ENCODE peak calls at places on chromosomes 4 and X, in ten cellular contexts. O, B, Q, L, Z, G, J, C, I and P are unnamed samples.
A peak's percentile ranks its signal among the peaks of the same experiment; 100 is the strongest.

GRCh38 chr4:182062936-182063335 is 180.3 kb upstream of the TENM3 start:
- DNase-seq in B (no peak), Q (no peak), I (no peak), Z (no peak), O (no peak), C (peak; percentile 91), G (no peak), J (no peak), L (peak; percentile 23), P (no peak)

GRCh38 chr4:86496094-86497060 is 97.7 kb upstream of the PTPN13 start:
- DNase-seq in B (no peak), G (peak; percentile 34), L (peak; percentile 79), Z (no peak), I (no peak), O (no peak), C (peak; percentile 57), Q (peak; percentile 20), J (no peak), P (no peak)

GRCh38 chr4:1872918-1873269 is 1.7 kb downstream of the NSD2 start:
- DNase-seq in O (no peak), I (no peak), G (no peak), Z (no peak), B (no peak), Q (no peak), J (no peak), C (peak; percentile 88), L (peak; percentile 64), P (no peak)

GRCh38 chr4:106002979-106003378 is 107.7 kb downstream of the NPNT start:
- DNase-seq in B (no peak), Q (no peak), G (no peak), J (no peak), C (no peak), Z (no peak), I (no peak), L (no peak), O (no peak), P (no peak)

GRCh38 chrX:150482537-150483217 is 85.7 kb upstream of the MTM1 start:
- DNase-seq in C (peak; percentile 85), J (no peak), O (no peak), Q (no peak), I (no peak), L (peak; percentile 86), G (no peak), Z (no peak), B (no peak), P (no peak)

GRCh38 chr4:113979973-113980615 is 647 bp upstream of the ARSJ start:
- DNase-seq in Z (no peak), O (no peak), C (peak; percentile 44), G (no peak), L (peak; percentile 38), I (no peak), J (no peak), B (no peak), Q (no peak), P (no peak)

GRCh38 chrX:2761246-2761645 is 9.4 kb downstream of the XG start:
- DNase-seq in L (no peak), I (no peak), J (no peak), Q (no peak), O (no peak), C (no peak), Z (no peak), B (no peak), G (no peak), P (no peak)

GRCh38 chr4:69147334-69147733 is 51.1 kb downstream of the UGT2B7 start:
- DNase-seq in G (no peak), Z (no peak), O (no peak), C (no peak), J (no peak), Q (no peak), L (no peak), I (no peak), B (no peak), P (no peak)

GRCh38 chr4:9812530-9813340 is 31.3 kb downstream of the DRD5 start:
- DNase-seq in L (no peak), G (no peak), C (no peak), O (no peak), Q (no peak), B (no peak), Z (no peak), J (no peak), I (peak; percentile 57), P (no peak)

GRCh38 chr4:77636902-77637301 is 31.3 kb downstream of the CXCL13 start:
- DNase-seq in I (no peak), O (no peak), Q (peak; percentile 85), Z (no peak), G (no peak), L (peak; percentile 95), C (peak; percentile 79), B (no peak), J (no peak), P (no peak)

GRCh38 chrX:63751481-63751880 is 33.5 kb downstream of the ARHGEF9 start:
- DNase-seq in L (no peak), G (no peak), Z (no peak), O (no peak), J (no peak), Q (no peak), B (no peak), I (no peak), C (no peak), P (no peak)

GRCh38 chr4:151227731-151228130 is 49.2 kb upstream of the PRSS48 start:
- DNase-seq in I (no peak), G (peak; percentile 54), Z (no peak), C (peak; percentile 78), L (peak; percentile 35), B (no peak), Q (no peak), J (no peak), O (no peak), P (peak; percentile 82)

GRCh38 chr4:147057631-147057980 is 111.9 kb upstream of the TTC29 start:
- DNase-seq in L (peak; percentile 16), Q (no peak), O (no peak), J (no peak), G (no peak), B (no peak), C (peak; percentile 41), I (no peak), Z (no peak), P (no peak)

GRCh38 chr4:173466101-173466500 is 63.9 kb downstream of the HAND2 start:
- DNase-seq in C (no peak), Q (no peak), L (no peak), J (no peak), B (no peak), I (no peak), Z (no peak), O (no peak), G (no peak), P (no peak)

GRCh38 chr4:8318509-8318908 is 49.0 kb downstream of the HTRA3 start:
- DNase-seq in J (no peak), C (no peak), Q (no peak), I (no peak), L (no peak), O (no peak), G (no peak), B (no peak), Z (no peak), P (peak; percentile 22)

GRCh38 chrX:119638725-119639471 is 32.7 kb upstream of the NKRF start:
- DNase-seq in Q (no peak), L (peak; percentile 3), G (no peak), O (no peak), J (no peak), I (peak; percentile 81), B (no peak), Z (no peak), C (peak; percentile 6), P (no peak)

GRCh38 chr4:19381068-19381467 is 870.6 kb upstream of the SLIT2 start:
- DNase-seq in J (no peak), Q (no peak), Z (no peak), L (peak; percentile 81), G (no peak), B (no peak), I (no peak), O (no peak), C (peak; percentile 86), P (no peak)

GRCh38 chr4:67436742-67437141 is 108.6 kb downstream of the CENPC start:
- DNase-seq in L (no peak), Z (no peak), Q (no peak), G (no peak), C (peak; percentile 27), O (no peak), B (no peak), I (peak; percentile 8), J (no peak), P (no peak)

GRCh38 chrX:39772057-39772832 is 325.5 kb downstream of the BCOR start:
- DNase-seq in J (no peak), L (peak; percentile 75), Q (no peak), I (no peak), C (peak; percentile 55), B (no peak), G (no peak), O (no peak), Z (no peak), P (peak; percentile 58)

GRCh38 chr4:15327311-15328298 is 100.2 kb upstream of the C1QTNF7 start:
- DNase-seq in G (no peak), Q (no peak), C (peak; percentile 94), I (no peak), Z (no peak), B (no peak), O (no peak), J (no peak), L (no peak), P (no peak)
- H3K4me3 ChIP-seq in G (no peak overlapping the region), Q (no peak overlapping the region), C (no peak overlapping the region), I (no peak overlapping the region), Z (no peak overlapping the region), B (no peak overlapping the region), O (no peak overlapping the region), J (no peak overlapping the region), L (no peak overlapping the region), P (no peak overlapping the region)

GRCh38 chrX:114047558-114047957 is 536.3 kb upstream of the HTR2C start:
- DNase-seq in B (no peak), C (no peak), Z (no peak), O (no peak), I (no peak), L (no peak), Q (no peak), J (no peak), G (no peak), P (no peak)
- H3K27me3 ChIP-seq in B (peaks cover 10% of the 10 kb centered on the region), C (no peaks in the 10 kb centered on the region), Z (no peaks in the 10 kb centered on the region), O (no peaks in the 10 kb centered on the region), I (no peaks in the 10 kb centered on the region), L (no peaks in the 10 kb centered on the region), Q (no peaks in the 10 kb centered on the region), J (no peaks in the 10 kb centered on the region), G (no peaks in the 10 kb centered on the region), P (no peaks in the 10 kb centered on the region)

GRCh38 chr4:184280104-184280503 is 62.4 kb upstream of the ENPP6 start:
- DNase-seq in Z (no peak), B (no peak), Q (no peak), I (no peak), C (no peak), J (no peak), G (no peak), O (no peak), L (no peak), P (no peak)
- H3K27ac ChIP-seq in Z (no peak overlapping the region), B (peak overlapping the region; percentile 41), Q (no peak overlapping the region), I (peak overlapping the region; percentile 99), C (no peak overlapping the region), J (no peak overlapping the region), G (no peak overlapping the region), O (no peak overlapping the region), L (no peak overlapping the region), P (no peak overlapping the region)

GRCh38 chr4:153116101-153116680 is 88.1 kb upstream of the TRIM2 start:
- DNase-seq in Z (no peak), J (no peak), I (no peak), O (no peak), G (no peak), B (no peak), Q (no peak), C (no peak), L (no peak), P (no peak)
- H3K4me3 ChIP-seq in Z (no peak overlapping the region), J (peak overlapping the region; percentile 20), I (peak overlapping the region; percentile 40), O (no peak overlapping the region), G (peak overlapping the region; percentile 15), B (no peak overlapping the region), Q (no peak overlapping the region), C (no peak overlapping the region), L (peak overlapping the region; percentile 54), P (no peak overlapping the region)

GRCh38 chrX:11124094-11124493 is 13.0 kb downstream of the HCCS start:
- DNase-seq in I (no peak), C (no peak), Q (no peak), G (no peak), J (no peak), L (no peak), B (no peak), Z (no peak), O (no peak), P (no peak)
- H3K27me3 ChIP-seq in I (no peaks in the 10 kb centered on the region), C (no peaks in the 10 kb centered on the region), Q (no peaks in the 10 kb centered on the region), G (no peaks in the 10 kb centered on the region), J (no peaks in the 10 kb centered on the region), L (no peaks in the 10 kb centered on the region), B (peaks cover 7% of the 10 kb centered on the region), Z (no peaks in the 10 kb centered on the region), O (no peaks in the 10 kb centered on the region), P (no peaks in the 10 kb centered on the region)